ENCODE peak calls at places on chromosomes 6 and 20, in six cellular contexts. N, K, R, Q, T and Z are unnamed samples.

GRCh38 chr6:126312013-126312665 is 27.8 kb upstream of the CENPW start:
- DNase-seq in N (no peak), T (no peak), R (peak; percentile 7), K (peak; percentile 5), Q (no peak), Z (no peak)

GRCh38 chr20:32359633-32360332 is 1.7 kb downstream of the ASXL1 start:
- DNase-seq in Q (no peak), K (no peak), N (no peak), T (no peak), R (no peak), Z (no peak)

GRCh38 chr6:135936606-135937005 is 85.1 kb downstream of the PDE7B start:
- DNase-seq in T (no peak), R (no peak), N (no peak), K (peak; percentile 93), Q (no peak), Z (no peak)

GRCh38 chr6:156175433-156175832 is 601.7 kb upstream of the ARID1B start:
- DNase-seq in N (no peak), K (no peak), R (no peak), Q (no peak), T (no peak), Z (no peak)

GRCh38 chr6:159929819-159930218 is 39.0 kb downstream of the MAS1 start:
- DNase-seq in N (peak; percentile 74), T (no peak), R (no peak), Q (peak; percentile 46), K (no peak), Z (no peak)

GRCh38 chr6:41712651-41713103 is 22.7 kb downstream of the TFEB start:
- DNase-seq in K (no peak), Q (no peak), N (no peak), T (no peak), R (no peak), Z (no peak)

GRCh38 chr6:20455175-20456075 is 53.7 kb downstream of the E2F3 start:
- DNase-seq in R (no peak), K (no peak), T (no peak), Q (no peak), N (no peak), Z (no peak)

GRCh38 chr6:166394036-166394892 is 11.5 kb upstream of the MPC1 start:
- DNase-seq in R (no peak), K (no peak), Q (no peak), T (no peak), N (no peak), Z (no peak)

GRCh38 chr20:59603727-59604608 is at the start of gene PHACTR3:
- DNase-seq in T (peak; percentile 42), N (no peak), K (no peak), Q (no peak), R (no peak), Z (no peak)

GRCh38 chr6:135087803-135088202 is 33.2 kb upstream of the HBS1L start:
- DNase-seq in T (no peak), Q (peak; percentile 30), R (peak; percentile 44), N (no peak), K (no peak), Z (no peak)

GRCh38 chr20:63138855-63139341 is 77.0 kb downstream of the YTHDF1 start:
- DNase-seq in T (no peak), K (no peak), R (no peak), N (no peak), Q (no peak), Z (no peak)

GRCh38 chr6:13163161-13163944 is 165.0 kb downstream of the TBC1D7 start:
- DNase-seq in Q (no peak), R (peak; percentile 32), N (no peak), K (no peak), T (no peak), Z (no peak)

GRCh38 chr6:42281016-42281533 is 63.4 kb upstream of the MRPS10 start:
- DNase-seq in N (no peak), T (no peak), R (no peak), K (peak; percentile 32), Q (no peak), Z (no peak)

GRCh38 chr6:5261545-5262109 is 314 bp downstream of the FARS2 start:
- DNase-seq in T (no peak), Q (no peak), R (no peak), K (no peak), N (no peak), Z (no peak)

GRCh38 chr6:38316099-38316868 is 323.4 kb downstream of the BTBD9 start:
- DNase-seq in K (no peak), Q (no peak), N (no peak), R (no peak), T (no peak), Z (no peak)

GRCh38 chr20:50004175-50004574 is 21.4 kb downstream of the SNAI1 start:
- DNase-seq in T (no peak), Q (no peak), K (no peak), R (no peak), N (no peak), Z (no peak)

GRCh38 chr20:13348301-13349239 is 127.5 kb downstream of the ISM1 start:
- DNase-seq in Q (no peak), R (no peak), K (no peak), N (no peak), T (no peak), Z (no peak)

GRCh38 chr20:49379338-49379737 is 101.5 kb upstream of the ZNFX1 start:
- DNase-seq in N (no peak), T (no peak), Q (no peak), K (no peak), R (no peak), Z (no peak)

GRCh38 chr20:24522452-24523330 is 53.3 kb downstream of the SYNDIG1 start:
- DNase-seq in N (no peak), Q (no peak), K (no peak), T (no peak), R (no peak), Z (no peak)

GRCh38 chr6:87806098-87806497 is 104.1 kb upstream of the AKIRIN2 start:
- DNase-seq in T (no peak), R (no peak), Q (no peak), K (no peak), N (no peak), Z (no peak)

GRCh38 chr20:48878849-48879248 is 42.7 kb upstream of the ARFGEF2 start:
- DNase-seq in T (no peak), R (no peak), Q (no peak), N (no peak), K (no peak), Z (no peak)

GRCh38 chr6:87572031-87572430 is 17.8 kb downstream of the RARS2 start:
- DNase-seq in N (no peak), Q (no peak), R (no peak), K (no peak), T (no peak), Z (no peak)

GRCh38 chr6:158826819-158827501 is 7.8 kb upstream of the EZR start:
- DNase-seq in T (no peak), N (no peak), Q (no peak), K (no peak), R (no peak), Z (no peak)

GRCh38 chr20:1773816-1774215 is 116.2 kb upstream of the SIRPG start:
- DNase-seq in K (no peak), Q (no peak), N (no peak), T (no peak), R (no peak), Z (no peak)

GRCh38 chr6:42555477-42556457 is 8.1 kb upstream of the UBR2 start:
- DNase-seq in R (no peak), Q (no peak), T (no peak), N (no peak), K (no peak), Z (no peak)

GRCh38 chr6:130215526-130215925 is 7.2 kb downstream of the SAMD3 start:
- DNase-seq in N (no peak), K (no peak), Q (peak; percentile 34), T (no peak), R (no peak), Z (no peak)

GRCh38 chr20:44692932-44693476 is 22.2 kb upstream of the CCN5 start:
- DNase-seq in T (no peak), R (no peak), K (no peak), Q (no peak), N (no peak), Z (no peak)

GRCh38 chr6:66962082-66962481 is 1255.1 kb upstream of the EYS start:
- DNase-seq in K (no peak), Q (no peak), R (no peak), N (no peak), T (no peak), Z (no peak)

GRCh38 chr6:44072452-44072958 is 54.7 kb downstream of the MRPL14 start:
- DNase-seq in K (no peak), N (no peak), Q (no peak), T (no peak), R (no peak), Z (no peak)

GRCh38 chr6:136901212-136901784 is 20.8 kb upstream of the SLC35D3 start:
- DNase-seq in K (no peak), N (no peak), R (no peak), T (no peak), Q (no peak), Z (no peak)